ENCODE peak calls at places on chromosomes 2 and 18, in five cellular contexts. M is spleen, C is astrocyte, A is endothelial cell, I is dorsolateral prefrontal cortex. F is an unnamed sample.

GRCh38 chr2:39488450-39488849 is 51.4 kb upstream of the MAP4K3 start:
- DNase-seq in I (no peak), A (no peak), C (peak; percentile 92), M (no peak), F (peak; percentile 84)

GRCh38 chr18:48330016-48330991 is 78.9 kb downstream of the ZBTB7C start:
- DNase-seq in M (peak; percentile 43), A (no peak), C (peak; percentile 91), I (no peak), F (peak; percentile 65)

GRCh38 chr2:113157108-113157896 is 16.5 kb upstream of the PSD4 start:
- DNase-seq in A (peak; percentile 44), C (peak; percentile 10), M (peak; percentile 87), I (no peak), F (no peak)

GRCh38 chr18:44715245-44715644 is 34.6 kb downstream of the SETBP1 start:
- DNase-seq in A (no peak), C (peak; percentile 78), M (no peak), I (no peak), F (peak; percentile 96)

GRCh38 chr18:78986018-78986481 is 6.4 kb downstream of the SALL3 start:
- DNase-seq in C (peak; percentile 66), M (no peak), I (no peak), A (peak; percentile 61), F (no peak)

GRCh38 chr2:71950256-71951066 is 197.2 kb downstream of the CYP26B1 start:
- DNase-seq in I (no peak), C (no peak), M (no peak), A (no peak), F (peak; percentile 77)

GRCh38 chr18:23283933-23284430 is 148.7 kb downstream of the CABLES1 start:
- DNase-seq in A (no peak), C (peak; percentile 69), I (no peak), M (no peak), F (peak; percentile 51)

GRCh38 chr2:224847961-224848850 is 132.0 kb upstream of the CCDC195 start:
- DNase-seq in C (peak; percentile 88), A (no peak), M (no peak), I (no peak), F (peak; percentile 90)

GRCh38 chr18:3046216-3046808 is 33.4 kb upstream of the LPIN2 start:
- DNase-seq in M (no peak), I (no peak), C (no peak), A (no peak), F (no peak)

GRCh38 chr2:64204716-64205115 is 60.5 kb upstream of the PELI1 start:
- DNase-seq in A (no peak), C (no peak), M (no peak), I (no peak), F (no peak)

GRCh38 chr2:79114797-79115494 is 5.3 kb upstream of the REG1A start:
- DNase-seq in A (no peak), I (no peak), M (no peak), C (no peak), F (no peak)

GRCh38 chr2:122191331-122191730 is 435.9 kb downstream of the TSN start:
- DNase-seq in I (no peak), A (peak; percentile 55), C (no peak), M (no peak), F (peak; percentile 24)

GRCh38 chr2:207975910-207976309 is 49.4 kb downstream of the PLEKHM3 start:
- DNase-seq in I (no peak), M (no peak), C (no peak), A (no peak), F (no peak)

GRCh38 chr2:85850451-85850850 is 38.3 kb downstream of the ST3GAL5 start:
- DNase-seq in I (no peak), C (no peak), A (no peak), M (no peak), F (no peak)

GRCh38 chr2:233834378-233834777 is 20.0 kb downstream of the HJURP start:
- DNase-seq in C (no peak), M (no peak), A (no peak), I (no peak), F (no peak)

GRCh38 chr2:182917924-182918323 is 51.5 kb upstream of the FRZB start:
- DNase-seq in C (no peak), A (no peak), I (no peak), M (no peak), F (no peak)

GRCh38 chr2:182916417-182916816 is 50.0 kb upstream of the FRZB start:
- DNase-seq in A (no peak), I (no peak), M (no peak), C (no peak), F (no peak)

GRCh38 chr2:182914852-182915251 is 48.4 kb upstream of the FRZB start:
- DNase-seq in I (no peak), A (no peak), M (no peak), C (no peak), F (no peak)

GRCh38 chr2:182913064-182913463 is 46.6 kb upstream of the FRZB start:
- DNase-seq in C (no peak), I (no peak), M (no peak), A (no peak), F (no peak)

DNA sequence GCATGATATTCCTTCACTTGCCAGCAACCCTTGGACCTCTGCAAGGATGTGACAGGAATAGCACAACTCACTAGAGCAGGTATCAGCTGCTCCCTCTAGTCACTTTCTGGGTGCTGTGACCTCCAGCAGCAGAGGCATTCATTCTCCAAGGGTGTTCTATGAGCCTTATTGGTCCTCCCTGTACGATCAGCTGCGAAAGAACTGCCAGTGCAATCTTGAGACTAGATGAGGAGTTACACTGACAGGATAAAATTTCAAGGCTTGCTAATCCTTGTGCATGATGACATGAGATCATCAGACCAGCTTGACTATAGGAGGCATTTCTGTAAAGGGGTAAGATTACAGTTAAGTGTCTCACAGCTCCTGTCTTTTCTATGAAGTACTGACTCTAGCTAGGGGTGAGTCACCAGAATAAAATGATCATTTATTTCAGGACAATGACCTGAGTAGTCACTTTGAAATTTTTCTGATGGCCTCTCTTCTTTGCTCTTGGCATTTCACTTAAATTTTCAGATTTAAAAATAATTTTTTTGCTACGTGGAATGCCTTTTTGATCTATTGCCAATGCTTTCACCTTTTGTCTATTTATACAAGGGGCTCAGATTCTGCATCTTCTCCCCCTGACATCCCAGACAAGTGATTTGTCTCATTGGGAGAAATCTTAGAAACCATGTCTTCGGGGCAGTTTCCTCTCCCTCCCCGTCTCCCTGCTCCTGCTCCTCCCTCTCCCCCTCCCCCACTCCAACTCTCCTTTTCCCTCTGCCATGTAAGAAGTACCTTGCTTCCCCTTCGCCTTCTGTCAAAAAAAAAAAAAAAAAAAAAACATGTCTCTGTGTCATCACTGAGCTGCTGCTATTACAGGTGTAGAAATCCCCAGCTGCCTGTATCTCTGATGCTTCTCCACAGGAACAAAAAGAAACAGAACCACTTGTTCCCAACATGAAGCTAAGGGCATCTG is 49.2 kb upstream of the FRZB start:
- DNase-seq in M (no peak), C (peak; percentile 92), I (no peak), A (no peak), F (peak; percentile 76)
- TF ChIP-seq CTCF in M (no peak), C (no peak), I (no peak), A (no peak), F (no peak)

GRCh38 chr2:226578879-226579278 is 220.7 kb downstream of the IRS1 start:
- DNase-seq in M (no peak), C (peak; percentile 66), I (no peak), A (no peak), F (peak; percentile 78)

GRCh38 chr2:226579519-226579918 is 220.1 kb downstream of the IRS1 start:
- DNase-seq in A (no peak), C (no peak), I (no peak), M (no peak), F (no peak)

GRCh38 chr2:226581661-226582060 is 218.0 kb downstream of the IRS1 start:
- DNase-seq in I (no peak), M (no peak), A (no peak), C (peak; percentile 64), F (peak; percentile 16)

GRCh38 chr2:226581004-226581403 is 218.6 kb downstream of the IRS1 start:
- DNase-seq in A (no peak), I (no peak), C (no peak), M (no peak), F (no peak)

GRCh38 chr2:226580403-226580802 is 219.2 kb downstream of the IRS1 start:
- DNase-seq in A (no peak), M (no peak), C (peak; percentile 29), I (no peak), F (no peak)
- TF ChIP-seq CTCF in A (no peak), M (no peak), C (no peak), I (no peak), F (no peak)

DNA sequence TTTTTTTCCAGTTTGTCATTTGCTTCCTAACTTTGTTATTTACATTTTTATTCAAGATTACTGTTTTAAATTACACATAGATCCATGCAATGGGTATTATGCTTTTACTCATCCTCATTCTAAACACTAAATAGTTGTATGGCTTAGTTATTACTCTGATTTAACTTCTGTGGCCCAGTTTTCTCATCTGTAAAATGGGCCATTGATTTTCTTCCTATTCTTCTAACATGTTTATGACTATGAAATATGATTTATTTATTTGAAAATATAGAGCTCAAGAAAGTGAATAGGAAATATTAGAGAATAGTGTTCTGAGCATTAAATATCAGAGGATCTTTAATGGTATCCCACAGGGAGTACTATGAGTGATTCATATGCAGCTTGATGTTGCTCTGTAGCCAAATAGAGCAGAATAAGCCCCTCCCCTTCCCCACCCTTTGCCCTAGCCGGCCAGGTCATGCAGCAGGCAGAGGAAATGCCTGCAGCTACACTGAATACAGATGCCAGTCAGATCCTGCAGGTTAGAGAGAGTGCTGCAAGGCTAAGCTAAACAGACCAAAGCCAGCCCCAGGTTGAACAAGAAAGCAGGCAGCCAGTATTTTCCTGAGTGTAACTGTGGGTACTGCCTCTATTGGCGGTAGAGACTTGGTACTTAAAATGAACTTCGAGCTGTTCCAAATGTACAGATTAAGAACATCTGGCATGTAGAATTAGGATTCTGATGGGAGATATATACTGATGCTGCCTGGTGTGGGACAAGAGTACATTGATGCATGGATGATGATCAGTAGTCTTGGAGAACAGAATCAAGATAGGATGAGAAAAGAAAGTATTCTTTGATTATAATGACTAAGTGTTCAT is 11.7 kb upstream of the ACYP2 start:
- DNase-seq in A (peak; percentile 52), M (peak; percentile 87), C (peak; percentile 47), I (no peak), F (peak; percentile 50)
- TF ChIP-seq CTCF in A (no peak), M (no peak), C (no peak), I (no peak), F (peak; percentile 6)

GRCh38 chr18:27353273-27353672 is 168.2 kb upstream of the CHST9 start:
- DNase-seq in M (no peak), C (no peak), A (no peak), I (no peak), F (no peak)
- TF ChIP-seq CTCF in M (no peak), C (no peak), A (no peak), I (no peak), F (no peak)

DNA sequence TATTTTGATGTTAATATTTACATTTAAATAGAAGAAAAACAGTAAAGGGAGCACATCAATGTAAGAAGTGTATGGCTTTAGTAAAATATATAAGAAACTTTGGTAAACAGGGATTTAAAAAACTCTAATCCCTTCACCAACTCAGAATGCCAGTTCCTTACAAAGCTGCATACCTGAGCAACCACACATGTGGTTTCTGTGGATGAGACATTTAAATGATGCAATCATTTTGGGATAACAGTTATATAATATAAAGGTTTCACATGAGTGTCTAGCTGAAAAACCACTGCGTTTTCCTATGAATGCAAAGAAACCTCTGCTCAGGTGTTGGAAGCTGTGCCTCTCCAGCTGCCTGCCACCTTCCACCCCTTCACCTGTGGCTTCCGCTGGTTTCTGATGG is 209.1 kb upstream of the REV1 start:
- DNase-seq in I (no peak), C (peak; percentile 83), M (no peak), A (no peak), F (peak; percentile 81)
- TF ChIP-seq CTCF in I (no peak), C (no peak), M (no peak), A (no peak), F (no peak)

GRCh38 chr2:119230630-119231185 is 7.1 kb downstream of the STEAP3 start:
- DNase-seq in C (peak; percentile 65), A (peak; percentile 31), I (no peak), M (no peak), F (peak; percentile 73)
- TF ChIP-seq CTCF in C (no peak), A (no peak), I (no peak), M (no peak), F (no peak)

F was measured in AG10803.